ENCODE peak calls at places on chromosomes 7 and 10, in five cellular contexts. H is HCT116, I is neuronal stem cell, X is OCI-LY7, W is GM23248. J is an unnamed sample.

GRCh38 chr10:95475827-95476481 is 85.2 kb downstream of the SORBS1 start:
- DNase-seq in W (no peak), X (no peak), H (no peak), I (no peak), J (peak)

GRCh38 chr10:75137533-75138438 is 26.3 kb downstream of the SAMD8 start:
- DNase-seq in I (no peak), H (peak), X (no peak), W (peak), J (peak)

GRCh38 chr7:135979674-135980660 is 2.8 kb upstream of the MTPN start:
- DNase-seq in X (no peak), H (no peak), I (no peak), W (peak), J (peak)

GRCh38 chr10:91590142-91590903 is 42.5 kb downstream of the PPP1R3C start:
- DNase-seq in X (no peak), I (no peak), W (peak), H (no peak), J (peak)

GRCh38 chr10:78802866-78803265 is 265.9 kb upstream of the ZMIZ1 start:
- DNase-seq in X (no peak), I (no peak), H (no peak), W (peak), J (peak)

GRCh38 chr7:66832531-66833351 is 88.3 kb upstream of the TMEM248 start:
- DNase-seq in X (no peak), W (no peak), I (no peak), H (no peak), J (no peak)

GRCh38 chr10:84256510-84257342 is 11.9 kb downstream of the RGR start:
- DNase-seq in I (peak), H (peak), X (no peak), W (peak), J (no peak)

GRCh38 chr10:114697061-114697598 is 39.1 kb upstream of the ABLIM1 start:
- DNase-seq in X (no peak), H (no peak), W (peak), I (no peak), J (peak)

GRCh38 chr10:87862644-87863101 is 660 bp downstream of the KLLN start:
- DNase-seq in X (no peak), W (peak), I (no peak), H (no peak), J (peak)

GRCh38 chr10:75040576-75040975 is 70.9 kb upstream of the SAMD8 start:
- DNase-seq in I (no peak), H (no peak), X (no peak), W (no peak), J (no peak)

GRCh38 chr7:132430863-132431822 is 145.1 kb downstream of the PLXNA4 start:
- DNase-seq in I (no peak), H (no peak), W (peak), X (no peak), J (peak)

GRCh38 chr10:79417266-79417665 is 28.2 kb downstream of the ZCCHC24 start:
- DNase-seq in H (no peak), W (no peak), I (no peak), X (no peak), J (no peak)

GRCh38 chr7:139589474-139589873 is 66.0 kb downstream of the CLEC2L start:
- DNase-seq in X (no peak), W (peak), H (no peak), I (no peak), J (no peak)

GRCh38 chr7:115260381-115260780 is 338.5 kb downstream of the MDFIC start:
- DNase-seq in W (peak), H (no peak), X (no peak), I (no peak), J (no peak)

GRCh38 chr10:121900443-121901174 is 27.2 kb downstream of the ATE1 start:
- DNase-seq in X (peak), W (peak), H (peak), I (peak), J (peak)

GRCh38 chr7:134527979-134528371 is 608 bp downstream of the AKR1B10 start:
- DNase-seq in W (peak), H (no peak), I (no peak), X (no peak), J (peak)

GRCh38 chr7:128039487-128040099 is 8.4 kb upstream of the LRRC4 start:
- DNase-seq in H (no peak), X (no peak), I (no peak), W (no peak), J (no peak)

GRCh38 chr7:156095908-156096539 is 283.8 kb upstream of the SHH start:
- DNase-seq in W (no peak), X (peak), H (no peak), I (no peak), J (no peak)

GRCh38 chr7:48251766-48252165 is 80.5 kb downstream of the ABCA13 start:
- DNase-seq in X (no peak), I (no peak), W (no peak), H (no peak), J (peak)

GRCh38 chr7:108535257-108535656 is 9.3 kb upstream of the PNPLA8 start:
- DNase-seq in W (no peak), I (no peak), X (no peak), H (no peak), J (no peak)

GRCh38 chr7:140638311-140638791 is 2.3 kb downstream of the DENND2A start:
- DNase-seq in W (peak), I (no peak), H (no peak), X (no peak), J (peak)

GRCh38 chr7:69893915-69894314 is 295.6 kb downstream of the AUTS2 start:
- DNase-seq in H (no peak), I (no peak), X (peak), W (peak), J (no peak)

GRCh38 chr10:110006358-110007170 is 1.2 kb upstream of the ADD3 start:
- DNase-seq in W (peak), X (peak), H (no peak), I (peak), J (no peak)

GRCh38 chr7:52030722-52031121 is 714.1 kb upstream of the COBL start:
- DNase-seq in W (no peak), I (no peak), H (no peak), X (no peak), J (no peak)

GRCh38 chr7:70797109-70797514 is 334.8 kb upstream of the GALNT17 start:
- DNase-seq in X (no peak), H (no peak), W (no peak), I (no peak), J (no peak)

GRCh38 chr7:29299986-29300609 is 105.5 kb downstream of the CHN2 start:
- DNase-seq in X (no peak), W (no peak), I (no peak), H (no peak), J (peak)

GRCh38 chr10:32151876-32152275 is 95.7 kb upstream of the KIF5B start:
- DNase-seq in W (peak), X (no peak), I (no peak), H (no peak), J (no peak)

GRCh38 chr7:140033036-140033435 is 29.7 kb downstream of the PARP12 start:
- DNase-seq in W (peak), I (no peak), X (no peak), H (no peak), J (peak)

GRCh38 chr7:73742753-73743641 is 4.4 kb upstream of the ABHD11 start:
- DNase-seq in X (peak), H (peak), W (no peak), I (peak), J (peak)

GRCh38 chr7:359776-360361 is 69.9 kb downstream of the FOXL3 start:
- DNase-seq in W (no peak), X (no peak), I (no peak), H (no peak), J (no peak)

GRCh38 chr7:40986351-40986873 is 716.5 kb downstream of the INHBA start:
- DNase-seq in X (no peak), W (peak), H (no peak), I (no peak), J (peak)

GRCh38 chr7:143385891-143386781 is 5.0 kb downstream of the ZYX start:
- DNase-seq in W (peak), I (no peak), H (no peak), X (no peak), J (no peak)

GRCh38 chr7:2953588-2954407 is 89.9 kb downstream of the CARD11 start:
- DNase-seq in W (no peak), I (no peak), H (no peak), X (no peak), J (no peak)

GRCh38 chr7:134686782-134687181 is 40.1 kb downstream of the BPGM start:
- DNase-seq in X (no peak), H (no peak), W (peak), I (no peak), J (peak)

GRCh38 chr7:94382746-94383145 is 11.9 kb upstream of the COL1A2 start:
- DNase-seq in W (peak), H (no peak), I (no peak), X (no peak), J (peak)

GRCh38 chr7:116525298-116525912 is 569 bp downstream of the CAV1 start:
- DNase-seq in I (no peak), H (no peak), X (no peak), W (peak), J (peak)

GRCh38 chr7:123538897-123539296 is 4.5 kb upstream of the IQUB start:
- DNase-seq in W (no peak), H (no peak), X (no peak), I (no peak), J (peak)

GRCh38 chr7:123535517-123535916 is 1.1 kb upstream of the IQUB start:
- DNase-seq in H (no peak), X (no peak), I (no peak), W (no peak), J (no peak)

GRCh38 chr7:123534383-123535260 is at the start of gene IQUB:
- DNase-seq in W (peak), H (peak), X (peak), I (peak), J (peak)

GRCh38 chr7:123537026-123537642 is 2.7 kb upstream of the IQUB start:
- DNase-seq in I (no peak), X (peak), H (no peak), W (peak), J (peak)

DNA sequence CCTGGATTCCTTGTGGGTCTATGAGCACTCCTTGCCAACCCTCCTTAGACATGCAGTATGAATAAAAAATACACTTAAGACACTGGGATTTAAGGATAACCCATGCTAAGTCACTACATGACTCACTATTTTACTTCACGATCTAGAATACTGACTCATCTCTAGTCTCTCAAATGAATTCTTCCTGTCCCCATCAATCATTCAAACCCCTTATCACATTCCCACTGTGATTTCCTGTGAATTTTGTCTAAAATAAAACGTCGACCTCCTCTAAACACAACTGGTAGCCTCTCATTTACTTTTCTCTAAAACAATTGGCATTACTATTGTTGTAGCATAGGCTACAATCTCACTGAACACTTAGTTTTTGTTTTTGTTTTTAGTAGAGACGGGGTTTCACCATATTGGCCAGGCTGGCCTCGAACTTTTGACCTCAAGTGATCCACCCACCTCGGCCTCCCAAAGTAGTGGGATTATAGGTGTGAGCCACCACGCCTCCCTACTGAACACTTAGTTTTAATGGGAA is 3.9 kb upstream of the IQUB start:
- DNase-seq in W (peak), X (no peak), H (peak), I (no peak), J (peak)
- H3K27ac ChIP-seq in W (peak), X (no peak), H (peak), I (no peak), J (peak)

GRCh38 chr7:113128028-113128427 is 9.7 kb upstream of the SMIM30 start:
- DNase-seq in X (no peak), I (no peak), H (no peak), W (peak), J (peak)
- H2AFZ ChIP-seq in X (no peak), I (no peak), H (no peak), W (peak), J (no peak)

DNA sequence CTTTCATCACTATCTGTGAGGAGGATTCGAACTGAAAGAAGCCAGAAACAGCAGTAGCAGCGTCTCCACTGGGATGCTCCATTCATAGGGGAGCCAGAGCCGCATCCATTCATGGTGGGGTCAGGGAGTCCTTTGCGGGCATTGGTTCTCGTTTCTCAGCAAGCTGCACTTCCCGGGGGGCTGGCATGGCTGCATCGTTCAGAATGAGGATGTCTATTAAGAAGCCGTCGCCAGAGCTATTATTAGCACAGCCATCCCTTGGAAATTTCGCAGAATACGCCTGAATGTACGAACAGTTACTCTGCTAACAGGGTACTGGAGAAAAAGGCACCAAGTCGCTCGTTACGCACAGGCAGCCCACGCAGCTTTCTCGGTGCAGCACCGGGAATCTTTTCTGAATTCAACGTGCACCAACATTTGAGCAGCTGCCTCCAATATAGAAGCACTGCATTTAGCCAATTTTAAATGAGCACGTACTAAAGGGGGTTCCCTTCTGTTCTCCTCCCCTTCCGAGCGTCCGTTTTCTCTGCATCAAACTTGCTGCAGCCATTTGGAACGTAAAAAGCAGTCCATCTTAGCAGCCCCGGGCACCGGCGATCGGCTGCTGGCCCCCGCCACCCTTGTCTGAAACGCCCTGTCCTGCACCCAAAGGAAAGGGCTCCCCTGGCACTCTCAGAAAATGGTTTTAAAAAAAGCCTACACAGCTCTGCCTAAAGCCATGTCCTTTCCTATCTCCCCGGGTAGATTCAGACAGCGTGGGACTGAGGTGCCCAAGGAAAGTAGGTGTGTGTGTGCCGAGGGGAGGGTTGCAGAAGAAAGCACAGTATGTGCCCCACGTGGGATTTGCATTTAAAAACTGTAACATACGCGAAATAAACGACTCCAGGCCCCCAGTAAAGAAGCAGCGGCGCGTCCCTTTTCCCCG is 304.1 kb downstream of the PRPF18 start:
- DNase-seq in X (no peak), W (peak), H (no peak), I (peak), J (no peak)
- H3K27ac ChIP-seq in X (no peak), W (peak), H (no peak), I (peak), J (no peak)

GRCh38 chr10:81071087-81071796 is 533.5 kb downstream of the SH2D4B start:
- DNase-seq in I (no peak), H (no peak), X (no peak), W (no peak), J (no peak)
- H2AFZ ChIP-seq in I (no peak), H (no peak), X (no peak), W (no peak), J (no peak)

GRCh38 chr10:68700193-68700592 is 20.8 kb upstream of the CCAR1 start:
- DNase-seq in H (no peak), W (no peak), X (no peak), I (no peak), J (no peak)
- H3K27ac ChIP-seq in H (no peak), W (no peak), X (no peak), I (no peak), J (no peak)

DNA sequence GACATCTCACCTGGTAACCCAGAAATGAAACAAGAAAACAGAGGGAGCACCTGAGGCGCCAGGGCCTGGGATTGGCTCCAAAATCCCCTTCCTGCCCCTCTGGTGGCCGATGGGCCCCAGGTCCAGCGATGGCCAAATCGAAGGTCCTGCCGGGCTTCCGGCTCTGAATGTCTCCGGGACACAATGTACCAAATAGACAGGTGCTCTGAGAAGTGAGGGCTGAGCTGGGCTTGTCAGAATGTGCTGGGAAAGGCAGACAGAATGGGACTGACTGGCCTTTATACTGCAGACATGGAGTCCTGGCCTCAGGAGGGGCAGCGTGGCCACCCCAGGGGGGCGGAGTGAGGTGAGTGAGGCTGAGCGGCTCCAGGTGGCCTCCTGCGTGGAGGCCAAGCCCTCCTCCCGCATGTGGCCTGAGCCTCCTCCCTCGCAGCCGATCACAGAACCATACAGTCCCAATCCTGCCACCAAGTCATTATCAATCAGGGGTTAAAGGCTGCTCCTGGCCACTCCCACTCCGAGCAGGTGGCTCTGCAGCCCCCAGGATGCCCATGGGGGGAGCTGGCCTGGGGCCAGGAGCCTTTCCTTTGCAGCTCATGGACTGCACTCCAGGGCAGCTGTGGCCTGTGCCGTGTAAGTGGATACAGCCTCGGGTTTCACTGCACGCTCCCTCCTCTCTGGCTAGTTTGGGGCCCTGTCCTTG is 185.5 kb downstream of the ADARB2 start:
- DNase-seq in X (no peak), H (no peak), W (no peak), I (no peak), J (no peak)
- H2AFZ ChIP-seq in X (no peak), H (no peak), W (no peak), I (no peak), J (no peak)

DNA sequence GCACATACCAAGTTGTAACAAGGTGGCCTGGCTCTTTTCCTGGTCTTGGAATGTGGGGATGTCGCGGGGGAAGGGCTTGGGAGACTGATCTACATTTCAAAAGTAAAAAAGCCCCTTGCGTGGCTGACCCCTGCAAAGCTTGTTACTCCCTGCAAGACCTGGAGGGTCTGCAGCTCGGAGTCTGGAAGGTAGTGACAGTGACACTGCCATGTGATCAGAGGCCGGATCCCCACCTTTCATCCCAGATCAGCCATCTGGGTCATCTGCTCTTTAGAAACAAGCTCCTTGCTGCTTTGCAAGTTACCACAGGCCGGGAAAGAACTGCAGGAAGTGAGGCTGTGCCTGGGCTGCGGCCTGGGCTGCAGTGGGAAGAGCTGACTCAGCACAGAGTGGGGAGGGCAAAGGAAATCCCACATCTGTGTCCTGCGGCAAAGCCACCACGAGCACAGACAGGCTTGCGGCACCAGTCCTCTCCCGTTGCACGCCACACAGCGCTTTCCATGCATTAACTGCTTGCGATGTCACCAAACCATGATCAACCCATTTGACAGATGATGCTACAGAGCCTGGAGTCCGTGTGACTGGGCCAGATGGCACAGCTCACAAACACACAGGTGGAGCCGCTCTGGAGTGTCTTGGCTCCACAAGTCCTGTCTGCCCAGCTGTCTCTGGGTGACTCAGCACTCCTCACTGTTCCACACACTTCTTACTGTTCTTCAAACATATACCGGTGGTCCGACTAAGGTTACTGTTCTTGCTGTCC is 97.7 kb downstream of the SH3PXD2A start:
- DNase-seq in X (no peak), I (no peak), W (peak), H (no peak), J (peak)
- H3K27ac ChIP-seq in X (no peak), I (no peak), W (peak), H (no peak), J (peak)

GRCh38 chr10:46549171-46550075 is 7.0 kb downstream of the GPRIN2 start:
- DNase-seq in H (no peak), I (no peak), W (no peak), X (no peak), J (no peak)

GRCh38 chr10:46550076-46550790 is 6.2 kb downstream of the GPRIN2 start:
- DNase-seq in W (no peak), I (no peak), X (no peak), H (no peak), J (no peak)

GRCh38 chr10:46547881-46548780 is 8.3 kb downstream of the GPRIN2 start:
- DNase-seq in H (no peak), I (no peak), W (peak), X (no peak), J (peak)

GRCh38 chr10:46547331-46547880 is 9.1 kb downstream of the GPRIN2 start:
- DNase-seq in X (no peak), I (no peak), H (no peak), W (no peak), J (no peak)

DNA sequence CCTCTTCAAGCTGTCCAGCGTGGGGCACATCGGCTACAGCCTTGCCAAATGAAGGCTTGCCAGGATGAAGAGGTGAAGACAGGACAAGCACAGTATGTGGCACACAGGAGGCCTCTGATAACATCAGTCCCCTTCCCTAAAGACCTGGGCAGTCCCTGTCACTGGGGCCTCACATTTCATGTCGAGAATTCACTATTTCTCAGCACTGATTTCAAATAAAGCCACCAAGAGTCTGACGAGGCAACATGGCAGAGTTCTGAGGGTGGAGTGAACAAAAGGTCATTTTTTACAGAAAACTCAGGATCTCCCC is 7.7 kb downstream of the GPRIN2 start:
- DNase-seq in I (no peak), W (no peak), X (no peak), H (no peak), J (no peak)
- H2AFZ ChIP-seq in I (no peak), W (no peak), X (no peak), H (no peak), J (no peak)

GRCh38 chr7:76106893-76107292 is 59.0 kb downstream of the MDH2 start:
- DNase-seq in W (no peak), I (no peak), X (no peak), H (no peak), J (no peak)
- H3K27ac ChIP-seq in W (no peak), I (no peak), X (no peak), H (no peak), J (peak)